ENCODE peak calls at places on chromosomes 7 and 10, in seven cellular contexts. I is HCT116, U is neural progenitor cell, A is GM23338, E is PC-3, D is MM.1S, C is OCI-LY7. T is an unnamed sample.

GRCh38 chr10:21174670-21175495 is 277.8 kb upstream of the NEBL start:
- DNase-seq in I (peak; percentile 48), U (peak; percentile 78), A (peak; percentile 60), E (peak; percentile 50), D (no peak), C (no peak), T (no peak)

GRCh38 chr7:8511810-8512209 is 78.4 kb downstream of the NXPH1 start:
- DNase-seq in I (no peak), U (no peak), A (no peak), E (no peak), D (no peak), C (no peak), T (no peak)

GRCh38 chr7:26179826-26180497 is 20.6 kb downstream of the HNRNPA2B1 start:
- DNase-seq in I (no peak), U (no peak), A (no peak), E (no peak), D (no peak), C (no peak), T (no peak)

GRCh38 chr10:124125305-124126116 is 32.1 kb upstream of the CHST15 start:
- DNase-seq in I (peak; percentile 29), U (peak; percentile 46), A (peak; percentile 73), E (peak; percentile 42), D (peak; percentile 23), C (peak; percentile 82), T (peak; percentile 26)

GRCh38 chr7:130151591-130152269 is 53.5 kb downstream of the TMEM209 start:
- DNase-seq in I (no peak), U (no peak), A (no peak), E (no peak), D (no peak), C (no peak), T (no peak)

GRCh38 chr7:21099955-21100354 is 313.3 kb upstream of the SP8 start:
- DNase-seq in I (no peak), U (no peak), A (no peak), E (no peak), D (no peak), C (no peak), T (no peak)

GRCh38 chr7:40709077-40709964 is 574.5 kb downstream of the SUGCT start:
- DNase-seq in I (no peak), U (no peak), A (no peak), E (no peak), D (peak; percentile 76), C (no peak), T (no peak)

GRCh38 chr10:117541405-117541908 is 1.1 kb upstream of the EMX2 start:
- DNase-seq in I (no peak), U (peak; percentile 90), A (peak; percentile 86), E (no peak), D (no peak), C (no peak), T (no peak)

GRCh38 chr7:12630615-12630884 is 56.9 kb upstream of the ARL4A start:
- DNase-seq in I (no peak), U (no peak), A (no peak), E (no peak), D (no peak), C (no peak), T (no peak)

GRCh38 chr7:134046594-134047128 is 80.5 kb upstream of the LRGUK start:
- DNase-seq in I (no peak), U (no peak), A (peak; percentile 21), E (no peak), D (no peak), C (no peak), T (no peak)

GRCh38 chr7:142645777-142646176 is 103.5 kb upstream of the PRSS1 start:
- DNase-seq in I (no peak), U (peak; percentile 23), A (no peak), E (no peak), D (no peak), C (no peak), T (no peak)

GRCh38 chr7:130669051-130669700 is 628 bp upstream of the COPG2 start:
- DNase-seq in I (no peak), U (no peak), A (no peak), E (no peak), D (no peak), C (peak; percentile 11), T (no peak)

GRCh38 chr7:66839814-66840213 is 81.2 kb upstream of the TMEM248 start:
- DNase-seq in I (no peak), U (no peak), A (no peak), E (no peak), D (no peak), C (no peak), T (no peak)

GRCh38 chr10:77671594-77672252 is 34.1 kb upstream of the KCNMA1 start:
- DNase-seq in I (no peak), U (no peak), A (no peak), E (no peak), D (no peak), C (no peak), T (no peak)

GRCh38 chr7:4797858-4798705 is 22.7 kb downstream of the AP5Z1 start:
- DNase-seq in I (peak; percentile 16), U (peak; percentile 83), A (peak; percentile 80), E (peak; percentile 68), D (peak; percentile 40), C (peak; percentile 55), T (peak; percentile 62)

GRCh38 chr10:21724695-21725371 is 190.8 kb downstream of the MLLT10 start:
- DNase-seq in I (peak; percentile 93), U (peak; percentile 60), A (peak; percentile 52), E (peak; percentile 98), D (peak; percentile 96), C (peak; percentile 38), T (peak; percentile 95)

GRCh38 chr7:94067506-94067905 is 63.4 kb upstream of the BET1 start:
- DNase-seq in I (no peak), U (no peak), A (no peak), E (no peak), D (no peak), C (no peak), T (no peak)

GRCh38 chr7:44622342-44623151 is 16.1 kb downstream of the OGDH start:
- DNase-seq in I (no peak), U (no peak), A (no peak), E (no peak), D (peak; percentile 51), C (no peak), T (peak; percentile 37)
- TF ChIP-seq EZH2phosphoT487 in I (no peak), U (no peak), A (no peak), E (no peak), D (no peak), C (no peak), T (no peak)

GRCh38 chr10:99975106-99975829 is 34.5 kb downstream of the DNMBP start:
- DNase-seq in I (no peak), U (no peak), A (no peak), E (no peak), D (no peak), C (peak; percentile 29), T (no peak)
- H3K27ac ChIP-seq in I (peak overlapping the region; percentile 92), U (no peak overlapping the region), A (no peak overlapping the region), E (no peak overlapping the region), D (no peak overlapping the region), C (peak overlapping the region; percentile 18), T (peak overlapping the region; percentile 88)

DNA sequence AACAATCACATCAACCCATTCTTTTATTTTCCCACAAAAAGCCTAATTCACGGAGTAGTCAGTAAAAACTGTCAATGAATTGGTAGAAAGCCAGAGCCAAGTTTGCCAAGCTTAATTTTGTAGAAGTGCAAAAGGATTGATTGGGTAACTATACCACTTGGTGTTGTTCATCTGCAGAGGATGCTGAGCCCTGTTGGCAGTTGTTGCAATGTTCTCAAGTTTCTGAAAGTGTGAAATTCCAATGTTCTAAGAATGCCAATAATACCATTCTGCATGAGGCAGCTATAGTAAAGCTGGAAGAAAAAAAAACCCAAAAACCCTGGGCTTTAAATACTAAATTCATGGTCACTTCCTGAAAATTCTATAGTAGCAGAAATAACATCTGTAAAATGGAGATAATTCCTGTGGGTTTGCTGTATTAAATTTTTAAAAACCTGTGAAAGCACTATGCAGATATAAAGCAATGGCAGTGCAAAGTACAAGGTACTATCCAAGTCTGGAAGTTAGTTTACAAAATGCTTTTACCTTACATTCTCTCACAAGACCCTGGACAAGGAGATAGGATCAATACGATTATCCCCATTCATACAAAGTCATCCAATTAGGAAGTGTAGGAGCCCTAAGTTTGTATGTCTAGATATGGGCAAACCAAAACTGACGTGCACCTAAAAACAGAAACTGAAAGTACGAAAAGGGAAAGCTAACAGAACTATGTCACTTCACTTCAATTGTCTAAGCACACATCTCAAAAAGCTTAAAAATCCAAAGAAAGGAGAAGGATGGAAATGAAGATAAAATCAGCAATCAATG is 6.1 kb upstream of the PON1 start:
- DNase-seq in I (no peak), U (no peak), A (no peak), E (no peak), D (peak; percentile 56), C (no peak), T (no peak)
- H2AFZ ChIP-seq in I (no peak overlapping the region), U (no peak overlapping the region), A (no peak overlapping the region), E (peak overlapping the region; percentile 41), D (no peak overlapping the region), C (no peak overlapping the region), T (peak overlapping the region; percentile 38)

GRCh38 chr10:92204238-92204637 is 86.6 kb downstream of the CPEB3 start:
- DNase-seq in I (no peak), U (no peak), A (no peak), E (no peak), D (no peak), C (no peak), T (no peak)
- TF ChIP-seq EZH2phosphoT487 in I (no peak), U (no peak), A (no peak), E (no peak), D (no peak), C (no peak), T (no peak)

DNA sequence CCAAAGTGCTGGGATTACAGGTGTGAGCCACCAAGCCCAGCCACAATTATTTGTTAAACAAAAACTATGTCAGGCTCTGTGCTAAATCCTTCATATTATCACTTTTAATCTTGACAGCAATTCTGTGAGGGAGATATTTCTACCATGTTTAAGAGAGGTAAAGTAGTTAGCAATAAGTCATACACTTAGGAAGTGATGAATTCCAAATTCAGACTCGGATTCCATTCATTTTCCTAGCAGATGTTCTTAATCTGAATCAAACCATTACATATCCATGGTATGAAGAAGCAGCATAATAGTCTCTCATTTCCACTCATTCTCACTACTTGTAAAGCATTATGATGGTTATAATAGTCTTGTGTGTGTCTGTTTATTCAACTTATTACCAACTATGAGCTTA is 2.9 kb upstream of the CD36 start:
- DNase-seq in I (no peak), U (no peak), A (no peak), E (no peak), D (no peak), C (no peak), T (no peak)
- H3K27ac ChIP-seq in I (no peak overlapping the region), U (no peak overlapping the region), A (no peak overlapping the region), E (no peak overlapping the region), D (no peak overlapping the region), C (no peak overlapping the region), T (no peak overlapping the region)